ENCODE peak calls at places on chromosomes 13 and 19, in six cellular contexts. L, S, W, A, I and G are unnamed samples.

GRCh38 chr13:31236211-31236786 is 36.5 kb downstream of the B3GLCT start:
- DNase-seq in L (no peak), S (peak), W (no peak), A (no peak), I (no peak), G (no peak)

GRCh38 chr19:10271543-10272086 is 695 bp downstream of the ICAM1 start:
- DNase-seq in L (no peak), S (no peak), W (peak), A (no peak), I (no peak), G (no peak)

GRCh38 chr19:31378404-31378803 is 29.2 kb upstream of the TSHZ3 start:
- DNase-seq in L (no peak), S (no peak), W (no peak), A (peak), I (peak), G (no peak)

GRCh38 chr19:13742756-13743155 is 21.6 kb upstream of the MRI1 start:
- DNase-seq in L (no peak), S (no peak), W (no peak), A (no peak), I (no peak), G (no peak)

GRCh38 chr13:94667190-94667589 is 45.2 kb downstream of the SOX21 start:
- DNase-seq in L (no peak), S (no peak), W (no peak), A (no peak), I (no peak), G (no peak)

GRCh38 chr13:49497272-49497671 is 1.5 kb downstream of the PHF11 start:
- DNase-seq in L (no peak), S (no peak), W (peak), A (no peak), I (no peak), G (no peak)

GRCh38 chr19:28984315-28984714 is 228.6 kb downstream of the UQCRFS1 start:
- DNase-seq in L (no peak), S (no peak), W (no peak), A (no peak), I (no peak), G (no peak)

GRCh38 chr13:113275387-113275786 is 21.7 kb upstream of the LAMP1 start:
- DNase-seq in L (no peak), S (peak), W (peak), A (peak), I (peak), G (peak)

GRCh38 chr19:11140896-11141295 is 14.7 kb downstream of the SPC24 start:
- DNase-seq in L (no peak), S (no peak), W (no peak), A (no peak), I (no peak), G (no peak)